ENCODE peak calls at places on chromosomes 3 and 15, in nine cellular contexts. O, G, H, U, S, N, P, V and K are unnamed samples.

GRCh38 chr3:73745429-73746247 is 120.9 kb upstream of the PDZRN3 start:
- DNase-seq in U (no peak), G (no peak), N (peak; percentile 31), P (no peak), O (no peak), V (no peak), S (peak; percentile 26), H (no peak), K (no peak)

GRCh38 chr15:93141373-93141790 is 52.4 kb upstream of the RGMA start:
- DNase-seq in S (no peak), H (no peak), P (no peak), G (no peak), U (no peak), V (no peak), O (no peak), N (no peak), K (no peak)

GRCh38 chr15:39698444-39699390 is 83.9 kb downstream of the FSIP1 start:
- DNase-seq in V (no peak), P (no peak), N (no peak), S (peak; percentile 57), O (no peak), G (no peak), U (no peak), H (no peak), K (no peak)

GRCh38 chr3:47515864-47516319 is 2.4 kb upstream of the ELP6 start:
- DNase-seq in O (no peak), S (no peak), V (no peak), G (peak; percentile 48), N (no peak), U (no peak), H (no peak), P (no peak), K (no peak)

GRCh38 chr3:119304201-119304713 is 10.1 kb downstream of the ARHGAP31 start:
- DNase-seq in S (peak; percentile 50), N (no peak), O (peak; percentile 39), V (no peak), H (peak; percentile 74), P (peak; percentile 82), G (no peak), U (peak; percentile 11), K (no peak)

GRCh38 chr15:58346361-58346760 is 85.4 kb upstream of the LIPC start:
- DNase-seq in U (peak; percentile 53), P (no peak), N (no peak), S (peak; percentile 51), V (peak; percentile 57), H (peak; percentile 81), O (peak; percentile 91), G (no peak), K (no peak)

GRCh38 chr15:74365619-74366445 is 1.6 kb downstream of the CYP11A1 start:
- DNase-seq in U (no peak), V (peak; percentile 58), S (peak; percentile 86), P (peak; percentile 10), N (peak; percentile 69), G (no peak), H (no peak), O (peak; percentile 44), K (peak; percentile 48)

GRCh38 chr15:77909131-77909940 is 168.2 kb downstream of the TBC1D2B start:
- DNase-seq in U (no peak), O (no peak), P (no peak), H (no peak), S (no peak), G (no peak), N (no peak), V (no peak), K (no peak)

GRCh38 chr15:81301815-81302399 is 22.0 kb downstream of the STARD5 start:
- DNase-seq in S (no peak), U (no peak), O (no peak), H (no peak), P (no peak), V (peak; percentile 75), N (no peak), G (no peak), K (no peak)

GRCh38 chr3:106423321-106424225 is 554.8 kb upstream of the CBLB start:
- DNase-seq in N (no peak), O (peak; percentile 20), H (no peak), S (peak; percentile 35), U (peak; percentile 21), V (no peak), P (no peak), G (no peak), K (no peak)

GRCh38 chr15:91963051-91963450 is 109.5 kb downstream of the SLCO3A1 start:
- DNase-seq in P (no peak), N (no peak), U (no peak), G (no peak), S (no peak), O (no peak), V (no peak), H (no peak), K (no peak)

GRCh38 chr3:5140230-5140621 is 18.1 kb downstream of the ARL8B start:
- DNase-seq in N (no peak), U (no peak), G (no peak), S (no peak), V (no peak), P (no peak), O (no peak), H (no peak), K (no peak)

GRCh38 chr3:107117922-107118576 is 259.2 kb upstream of the CCDC54 start:
- DNase-seq in G (peak; percentile 67), P (peak; percentile 65), U (peak; percentile 41), N (peak; percentile 36), H (peak; percentile 78), O (no peak), S (peak; percentile 90), V (no peak), K (no peak)

GRCh38 chr3:22007376-22007775 is 256.4 kb upstream of the ZNF385D start:
- DNase-seq in S (peak; percentile 12), N (no peak), O (no peak), P (no peak), U (peak; percentile 16), G (no peak), H (peak; percentile 68), V (no peak), K (no peak)

GRCh38 chr3:132593241-132593949 is 3.7 kb upstream of the ACKR4 start:
- DNase-seq in O (no peak), H (no peak), G (no peak), P (no peak), N (no peak), U (no peak), S (no peak), V (no peak), K (no peak)

GRCh38 chr3:183591881-183592521 is 36.5 kb upstream of the KLHL6 start:
- DNase-seq in O (no peak), U (no peak), P (no peak), S (peak; percentile 21), G (no peak), H (peak; percentile 29), N (no peak), V (no peak), K (no peak)

DNA sequence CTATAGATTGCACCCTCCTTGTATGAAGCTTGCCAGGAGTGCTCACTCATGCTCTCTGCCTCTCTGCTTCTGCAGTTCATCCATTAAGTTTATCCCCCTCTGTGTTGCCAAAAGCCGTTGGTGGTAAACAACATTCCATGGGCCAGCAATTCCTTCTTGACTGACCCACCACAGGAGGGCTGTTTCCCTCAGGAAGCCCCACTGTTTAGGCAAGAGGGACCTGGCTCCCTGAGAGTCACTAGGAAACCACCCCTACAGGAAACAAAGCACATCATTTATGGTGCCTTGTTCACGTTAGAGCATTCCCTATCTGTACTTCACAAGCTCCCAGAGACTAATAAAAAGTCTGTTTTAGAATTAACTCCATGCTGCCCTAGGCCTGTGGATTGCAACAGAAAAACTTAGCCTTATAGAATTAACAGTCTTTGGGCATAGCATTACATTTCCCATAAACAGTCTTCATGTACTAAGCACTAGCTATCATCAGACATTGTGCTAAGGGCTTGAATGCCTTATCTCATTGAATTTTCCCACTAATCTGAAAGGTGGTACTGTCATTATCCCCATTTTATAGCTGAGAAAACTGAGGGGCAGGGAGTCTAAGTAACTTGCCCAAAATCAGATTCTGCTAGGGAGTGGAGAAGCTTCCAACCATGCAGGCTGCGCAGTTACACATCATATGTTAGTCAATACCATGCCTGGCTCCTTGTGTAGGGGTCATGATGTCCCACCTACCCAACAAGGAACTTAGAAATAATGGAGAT is 149.9 kb downstream of the SHQ1 start:
- DNase-seq in V (no peak), O (no peak), G (no peak), S (no peak), H (no peak), P (no peak), U (no peak), N (no peak), K (no peak)
- H3K27ac ChIP-seq in V (no peak overlapping the region), O (no peak overlapping the region), G (no peak overlapping the region), S (no peak overlapping the region), H (no peak overlapping the region), P (no peak overlapping the region), U (no peak overlapping the region), N (no peak overlapping the region), K (no peak overlapping the region)

GRCh38 chr15:41116116-41116871 is at the start of gene INO80:
- DNase-seq in P (peak; percentile 98), O (peak; percentile 91), N (peak; percentile 98), H (peak; percentile 99), S (peak; percentile 99), G (peak; percentile 99), U (peak; percentile 98), V (peak; percentile 98), K (peak; percentile 98)
- TF ChIP-seq CTCF in P (no peak), O (no peak), N (peak; percentile 23), H (no peak), S (no peak), G (no peak), U (no peak), V (no peak), K (no peak)

DNA sequence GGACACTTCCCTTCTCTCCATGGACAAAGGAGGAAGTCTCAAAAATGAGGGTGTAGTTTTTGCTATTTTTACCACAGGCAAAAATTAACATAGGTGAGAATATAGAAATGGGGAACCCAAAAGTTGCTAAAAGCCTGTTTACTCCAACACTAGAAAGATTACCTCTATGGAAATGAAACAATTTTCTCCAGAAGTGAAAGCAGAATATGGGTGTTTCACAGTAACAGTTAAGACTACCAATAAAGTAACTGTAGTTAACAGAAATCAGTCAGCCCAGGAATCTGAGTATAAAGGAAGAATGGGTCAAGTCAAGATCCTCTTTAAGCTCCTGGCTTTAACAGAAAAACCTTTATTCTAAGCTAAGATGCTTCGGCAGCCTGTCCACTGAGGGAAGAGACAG is 9.3 kb downstream of the TRA2B start:
- DNase-seq in O (no peak), P (no peak), S (no peak), U (no peak), N (no peak), G (no peak), V (no peak), H (no peak), K (no peak)
- H3K4me3 ChIP-seq in O (peak overlapping the region; percentile 2), P (no peak overlapping the region), S (no peak overlapping the region), U (peak overlapping the region; percentile 11), N (no peak overlapping the region), G (no peak overlapping the region), V (peak overlapping the region; percentile 1), H (no peak overlapping the region), K (peak overlapping the region; percentile 98)

DNA sequence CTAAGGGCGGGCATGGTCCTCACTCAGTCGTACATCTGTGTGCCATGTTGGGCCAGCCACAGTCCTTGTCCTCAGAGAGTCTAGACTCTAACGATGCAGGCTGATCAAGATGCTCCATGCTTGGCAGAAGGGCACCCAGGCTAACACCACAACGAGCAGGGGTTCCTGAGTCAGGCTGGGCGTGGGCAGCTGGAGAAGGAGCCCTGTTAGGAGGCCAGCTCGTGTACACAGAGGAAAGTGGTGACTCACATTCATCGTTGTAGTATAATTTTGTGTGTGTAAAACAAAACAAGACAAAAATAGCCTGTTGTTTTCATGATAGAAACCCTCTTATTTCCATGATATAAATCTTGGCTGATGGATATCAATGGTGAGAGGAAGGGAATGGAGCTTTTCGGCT is 80.9 kb downstream of the CCK start:
- DNase-seq in P (no peak), O (no peak), S (no peak), H (peak; percentile 88), U (peak; percentile 85), N (no peak), G (no peak), V (no peak), K (no peak)
- H3K27ac ChIP-seq in P (no peak overlapping the region), O (no peak overlapping the region), S (no peak overlapping the region), H (peak overlapping the region; percentile 73), U (peak overlapping the region; percentile 29), N (no peak overlapping the region), G (no peak overlapping the region), V (no peak overlapping the region), K (no peak overlapping the region)